ENCODE peak calls at places on chromosomes 4 and X, in four cellular contexts. P is OCI-LY7, G is stomach, R is brain microvascular endothelial cell. U is an unnamed sample.

GRCh38 chrX:83916525-83916924 is 55.6 kb downstream of the CYLC1 start:
- DNase-seq in P (peak; percentile 1), R (no peak), G (no peak), U (no peak)

GRCh38 chrX:69085151-69085550 is 80.1 kb downstream of the PJA1 start:
- DNase-seq in R (no peak), P (no peak), G (no peak), U (no peak)

GRCh38 chr4:96126227-96126626 is 286.3 kb downstream of the PDHA2 start:
- DNase-seq in R (no peak), G (no peak), P (no peak), U (no peak)

GRCh38 chrX:134929813-134930212 is 61.0 kb upstream of the SMIM10 start:
- DNase-seq in P (no peak), R (no peak), G (no peak), U (no peak)

GRCh38 chr4:129362685-129363274 is 266.8 kb downstream of the C4orf33 start:
- DNase-seq in P (peak; percentile 69), G (peak; percentile 63), R (peak; percentile 63), U (peak; percentile 75)

GRCh38 chr4:122522944-122523343 is 66.4 kb upstream of the IL2 start:
- DNase-seq in R (no peak), G (no peak), P (no peak), U (no peak)

GRCh38 chr4:186037692-186038658 is 31.0 kb upstream of the TLR3 start:
- DNase-seq in R (peak; percentile 73), P (peak; percentile 73), G (peak; percentile 49), U (peak; percentile 85)

GRCh38 chr4:70183168-70183939 is 12.2 kb upstream of the ODAM start:
- DNase-seq in R (peak; percentile 67), G (peak; percentile 28), P (peak; percentile 62), U (peak; percentile 53)

GRCh38 chrX:45295587-45295986 is 94.9 kb upstream of the DIPK2B start:
- DNase-seq in P (no peak), R (peak; percentile 36), G (no peak), U (peak; percentile 74)

GRCh38 chr4:187363453-187363852 is 632.1 kb upstream of the ZFP42 start:
- DNase-seq in P (no peak), G (no peak), R (no peak), U (no peak)

GRCh38 chr4:6893449-6894085 is 16.1 kb upstream of the TBC1D14 start:
- DNase-seq in P (no peak), R (peak; percentile 31), G (peak; percentile 29), U (no peak)

GRCh38 chrX:5242091-5242790 is 986.4 kb downstream of the NLGN4X start:
- DNase-seq in G (no peak), R (no peak), P (no peak), U (no peak)

GRCh38 chr4:6331018-6331417 is 61.4 kb downstream of the WFS1 start:
- DNase-seq in R (no peak), G (no peak), P (peak; percentile 56), U (no peak)

GRCh38 chr4:1179089-1179441 is 6.7 kb upstream of the SPON2 start:
- DNase-seq in P (no peak), G (peak; percentile 79), R (no peak), U (no peak)

GRCh38 chrX:153245288-153245731 is 66.2 kb downstream of the MAGEA1 start:
- DNase-seq in R (no peak), P (peak; percentile 60), G (no peak), U (peak; percentile 0)

GRCh38 chrX:24465524-24465850 is 401 bp downstream of the PDK3 start:
- DNase-seq in G (no peak), P (no peak), R (no peak), U (no peak)

GRCh38 chr4:110514889-110515479 is 39.0 kb downstream of the ENPEP start:
- DNase-seq in G (no peak), P (peak; percentile 68), R (no peak), U (peak; percentile 45)

GRCh38 chrX:9770319-9770718 is 4.7 kb upstream of the GPR143 start:
- DNase-seq in R (no peak), P (no peak), G (no peak), U (peak; percentile 72)

GRCh38 chr4:14646831-14647230 is 355.4 kb upstream of the CPEB2 start:
- DNase-seq in G (no peak), P (no peak), R (peak; percentile 79), U (no peak)

GRCh38 chr4:140750470-140750869 is 5.7 kb downstream of the TBC1D9 start:
- DNase-seq in G (no peak), R (no peak), P (no peak), U (no peak)

GRCh38 chrX:114584983-114585842 is 1.3 kb downstream of the HTR2C start:
- DNase-seq in G (no peak), R (no peak), P (no peak), U (no peak)

GRCh38 chrX:140507982-140508305 is 3.1 kb upstream of the SOX3 start:
- DNase-seq in R (no peak), P (no peak), G (no peak), U (no peak)

GRCh38 chr4:156692016-156692415 is 279.6 kb downstream of the PDGFC start:
- DNase-seq in P (no peak), R (no peak), G (no peak), U (no peak)

GRCh38 chrX:46326161-46326560 is 219.1 kb downstream of the ZNF674 start:
- DNase-seq in R (peak; percentile 12), P (no peak), G (no peak), U (peak; percentile 72)

GRCh38 chr4:162727232-162727631 is 439.5 kb downstream of the NAF1 start:
- DNase-seq in R (no peak), G (peak; percentile 26), P (no peak), U (no peak)

GRCh38 chr4:35100932-35101331 is 1143.4 kb downstream of the ARAP2 start:
- DNase-seq in G (no peak), R (no peak), P (no peak), U (no peak)

GRCh38 chr4:95220205-95221175 is 328.3 kb downstream of the UNC5C start:
- DNase-seq in R (no peak), G (no peak), P (no peak), U (no peak)

GRCh38 chrX:39144965-39145364 is 343.7 kb downstream of the MID1IP1 start:
- DNase-seq in G (no peak), R (no peak), P (peak; percentile 69), U (no peak)

GRCh38 chr4:112075129-112075753 is 70.0 kb upstream of the FAM241A start:
- DNase-seq in G (no peak), R (peak; percentile 83), P (peak; percentile 68), U (peak; percentile 78)

GRCh38 chrX:129679856-129680255 is 25.1 kb upstream of the APLN start:
- DNase-seq in P (no peak), G (no peak), R (no peak), U (no peak)

GRCh38 chr4:138513535-138513934 is 271.4 kb upstream of the SLC7A11 start:
- DNase-seq in G (no peak), R (no peak), P (no peak), U (no peak)

GRCh38 chr4:78480286-78480685 is 71.3 kb upstream of the ANXA3 start:
- DNase-seq in R (no peak), P (no peak), G (no peak), U (no peak)

GRCh38 chr4:83267121-83267834 is 17.3 kb downstream of the COQ2 start:
- DNase-seq in G (no peak), R (peak; percentile 88), P (no peak), U (peak; percentile 36)

GRCh38 chr4:40976343-40976742 is 226.6 kb downstream of the NSUN7 start:
- DNase-seq in G (peak; percentile 43), R (no peak), P (peak; percentile 75), U (peak; percentile 76)

DNA sequence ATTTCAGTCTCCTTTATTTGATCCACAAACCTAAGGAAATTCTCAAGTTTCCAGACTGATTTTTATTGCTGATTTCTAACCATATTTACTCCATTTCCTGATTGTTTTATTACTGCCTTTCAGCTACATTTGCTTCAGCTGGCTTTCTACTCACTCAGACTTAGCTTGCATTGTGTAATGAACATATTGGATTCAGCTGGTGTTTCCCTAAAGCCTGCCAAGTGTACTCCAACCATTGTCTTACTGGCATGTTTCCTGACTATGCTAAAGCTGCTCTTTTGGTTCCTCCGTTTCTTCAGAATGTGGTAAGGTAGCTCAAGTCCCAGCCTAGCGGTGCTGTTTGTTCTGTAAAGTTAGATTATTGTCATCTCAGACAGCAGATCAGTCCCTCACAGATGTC is 53.2 kb upstream of the GLRA2 start:
- DNase-seq in R (no peak), P (no peak), G (no peak), U (no peak)
- H3K27ac ChIP-seq in R (no peak overlapping the region), P (no peak overlapping the region), G (no peak overlapping the region), U (no peak overlapping the region)

DNA sequence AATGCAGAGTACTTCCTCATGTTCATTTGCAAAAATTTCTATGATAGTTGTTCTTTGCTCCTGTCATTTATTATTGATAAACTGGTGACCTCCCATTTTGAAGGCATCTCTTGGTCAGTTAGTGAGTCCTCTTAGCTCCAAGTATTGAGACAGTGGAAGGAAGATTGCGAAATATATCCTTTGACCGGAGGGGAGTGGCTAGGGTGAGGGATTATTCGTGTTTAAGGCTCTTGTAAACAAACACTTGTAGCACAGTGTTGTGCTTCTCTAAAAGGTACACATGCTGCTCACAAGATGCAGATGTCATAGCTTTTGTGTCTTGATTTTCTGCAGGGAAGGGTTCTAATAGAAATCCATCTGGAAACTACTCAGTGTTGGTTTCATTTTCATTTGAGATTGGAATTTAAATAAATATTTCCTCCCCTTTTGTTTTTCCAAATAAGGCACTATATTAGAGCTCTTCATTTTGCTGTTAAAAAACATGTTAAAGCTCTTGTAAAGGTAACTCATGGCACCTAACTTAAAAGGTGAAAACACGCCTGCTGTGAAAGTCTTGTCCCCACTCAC is 21.8 kb downstream of the TXLNG start:
- DNase-seq in R (peak; percentile 15), G (no peak), P (no peak), U (peak; percentile 26)
- H3K27ac ChIP-seq in R (no peak overlapping the region), G (no peak overlapping the region), P (peak overlapping the region; percentile 35), U (peak overlapping the region; percentile 23)

GRCh38 chrX:113514906-113515305 is 674.3 kb upstream of the AMOT start:
- DNase-seq in P (no peak), G (no peak), R (no peak), U (no peak)

GRCh38 chrX:113510586-113510985 is 670.0 kb upstream of the AMOT start:
- DNase-seq in P (no peak), G (no peak), R (no peak), U (peak; percentile 1)

GRCh38 chrX:113512700-113513395 is 672.2 kb upstream of the AMOT start:
- DNase-seq in G (no peak), P (no peak), R (peak; percentile 13), U (peak; percentile 66)
- H3K27ac ChIP-seq in G (no peak overlapping the region), P (no peak overlapping the region), R (no peak overlapping the region), U (peak overlapping the region; percentile 80)

DNA sequence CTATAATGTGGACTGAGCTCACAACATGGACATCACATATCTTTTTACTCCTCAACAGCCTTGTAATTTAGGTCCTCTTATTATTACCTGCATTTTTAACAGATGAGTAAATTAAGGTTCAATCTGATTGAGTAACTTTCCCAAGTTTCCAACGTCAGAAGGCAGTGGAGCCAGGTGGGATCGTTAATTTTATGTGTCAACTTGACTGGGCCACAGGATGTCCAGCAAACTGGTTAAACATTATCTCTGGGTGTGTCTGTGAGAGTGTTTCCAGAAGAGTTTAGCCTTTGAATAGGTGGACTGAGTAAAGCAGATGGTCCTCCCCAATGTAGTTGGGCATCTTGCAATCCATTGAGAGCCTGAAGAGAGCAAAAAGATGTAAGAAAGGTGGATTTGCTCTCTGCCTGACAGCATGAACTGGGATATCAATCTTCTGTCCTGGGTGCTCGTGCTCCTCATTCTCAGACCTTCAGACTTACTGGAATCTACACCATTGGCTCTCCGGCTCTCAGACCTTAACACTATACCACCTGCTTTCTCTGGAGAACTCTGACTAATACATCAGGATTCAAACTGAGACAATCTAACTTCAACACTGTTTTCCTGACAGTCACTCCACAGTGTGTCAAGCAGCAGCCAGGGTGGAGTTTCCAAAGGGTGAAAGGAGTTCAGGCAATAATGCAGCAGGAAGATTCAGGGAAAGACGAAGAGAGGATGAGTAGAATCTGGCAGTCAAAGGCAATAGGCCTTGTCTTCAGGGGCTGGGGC is 58.8 kb upstream of the SLIT2 start:
- DNase-seq in R (peak; percentile 46), P (no peak), G (no peak), U (peak; percentile 71)
- H3K27ac ChIP-seq in R (peak overlapping the region; percentile 77), P (no peak overlapping the region), G (no peak overlapping the region), U (peak overlapping the region; percentile 58)